ENCODE peak calls at places on chromosomes 11 and 22, in five cellular contexts. H, S, U, B and V are unnamed samples.

GRCh38 chr11:36131719-36132349 is 157.4 kb downstream of the COMMD9 start:
- DNase-seq in H (peak; percentile 64), S (peak; percentile 79), U (peak; percentile 13), B (peak; percentile 26), V (peak; percentile 73)

GRCh38 chr11:3130269-3131071 is 34.6 kb downstream of the OSBPL5 start:
- DNase-seq in H (no peak), S (no peak), U (no peak), B (peak; percentile 7), V (no peak)

GRCh38 chr11:27701262-27702105 is 1.2 kb upstream of the BDNF start:
- DNase-seq in H (peak; percentile 70), S (peak; percentile 79), U (no peak), B (peak; percentile 55), V (peak; percentile 17)

GRCh38 chr22:17368727-17369552 is at the start of gene CECR2:
- DNase-seq in H (no peak), S (no peak), U (peak; percentile 66), B (no peak), V (peak; percentile 61)

GRCh38 chr11:115711021-115711420 is 206.8 kb upstream of the CADM1 start:
- DNase-seq in H (no peak), S (no peak), U (no peak), B (no peak), V (no peak)

GRCh38 chr11:59173964-59174663 is 2.2 kb downstream of the DTX4 start:
- DNase-seq in H (no peak), S (no peak), U (no peak), B (peak; percentile 81), V (no peak)

GRCh38 chr22:27113211-27114030 is 456.0 kb downstream of the MIAT start:
- DNase-seq in H (peak; percentile 84), S (peak; percentile 92), U (peak; percentile 31), B (peak; percentile 87), V (no peak)

GRCh38 chr11:57616595-57616994 is 19.1 kb downstream of the SERPING1 start:
- DNase-seq in H (no peak), S (no peak), U (no peak), B (no peak), V (no peak)

GRCh38 chr11:118778898-118779297 is 12.1 kb downstream of the DDX6 start:
- DNase-seq in H (no peak), S (no peak), U (no peak), B (no peak), V (no peak)

GRCh38 chr11:32960553-32961164 is 55.0 kb upstream of the DEPDC7 start:
- DNase-seq in H (peak; percentile 8), S (peak; percentile 18), U (no peak), B (no peak), V (peak; percentile 6)

GRCh38 chr11:72575533-72576170 is 98.6 kb downstream of the PDE2A start:
- DNase-seq in H (no peak), S (no peak), U (no peak), B (no peak), V (no peak)

GRCh38 chr11:36454991-36455611 is 55.0 kb downstream of the TRAF6 start:
- DNase-seq in H (no peak), S (no peak), U (peak; percentile 54), B (no peak), V (no peak)

GRCh38 chr11:107916671-107917241 is 11.5 kb upstream of the RAB39A start:
- DNase-seq in H (peak; percentile 39), S (peak; percentile 43), U (no peak), B (peak; percentile 48), V (peak; percentile 37)

GRCh38 chr11:67983916-67984315 is 20.0 kb downstream of the UNC93B1 start:
- DNase-seq in H (no peak), S (no peak), U (no peak), B (no peak), V (no peak)

GRCh38 chr22:46632646-46633249 is 12.6 kb downstream of the GRAMD4 start:
- DNase-seq in H (no peak), S (no peak), U (no peak), B (no peak), V (no peak)

GRCh38 chr22:31566484-31566883 is 70.1 kb downstream of the SFI1 start:
- DNase-seq in H (no peak), S (no peak), U (no peak), B (no peak), V (no peak)

GRCh38 chr11:11584937-11585336 is 36.9 kb downstream of the GALNT18 start:
- DNase-seq in H (no peak), S (no peak), U (no peak), B (no peak), V (no peak)

GRCh38 chr11:125210112-125210511 is 45.6 kb downstream of the PKNOX2 start:
- DNase-seq in H (no peak), S (no peak), U (no peak), B (no peak), V (no peak)

GRCh38 chr11:64759722-64760719 is at the start of gene PYGM:
- DNase-seq in H (peak; percentile 16), S (no peak), U (peak; percentile 29), B (no peak), V (peak; percentile 36)

GRCh38 chr11:36594316-36594989 is at the start of gene IFTAP:
- DNase-seq in H (peak; percentile 81), S (peak; percentile 91), U (peak; percentile 80), B (peak; percentile 53), V (peak; percentile 83)

GRCh38 chr11:24298126-24298525 is 198.7 kb upstream of the LUZP2 start:
- DNase-seq in H (no peak), S (no peak), U (no peak), B (no peak), V (no peak)

GRCh38 chr11:72848846-72849466 is 34.7 kb downstream of the ATG16L2 start:
- DNase-seq in H (no peak), S (peak; percentile 52), U (no peak), B (peak; percentile 36), V (no peak)